ENCODE peak calls at places on chromosomes 4 and X, in ten cellular contexts. U is NB4; S is aorta; F is H54; M is stimulated activated CD4-positive, alpha-beta T cell treated with anti-CD3 and anti-CD28 coated beads, Interleukin-2, amount 100 ng/mL, for 48 hours; K is NCI-H460; O is thoracic aorta; P is IMR-90; J is NT2/D1; X is HepG2. H is an unnamed sample.
A peak's percentile ranks its signal among the peaks of the same experiment; 100 is the strongest.

GRCh38 chrX:69027181-69028005 is 137.9 kb downstream of the PJA1 start:
- DNase-seq in U (no peak), S (no peak), F (no peak), M (no peak), K (no peak), O (no peak), P (peak; percentile 93), J (no peak), X (no peak), H (peak; percentile 38)

GRCh38 chr4:64807821-64808220 is 398.6 kb upstream of the TECRL start:
- DNase-seq in U (no peak), S (no peak), F (no peak), M (no peak), K (no peak), O (no peak), P (no peak), J (no peak), X (no peak), H (no peak)

GRCh38 chrX:118644378-118644777 is 83.0 kb upstream of the IL13RA1 start:
- DNase-seq in U (peak; percentile 55), S (no peak), F (peak; percentile 2), M (no peak), K (peak; percentile 41), O (no peak), P (peak; percentile 68), J (no peak), X (peak; percentile 54), H (no peak)

GRCh38 chr4:57501715-57502114 is 391.5 kb upstream of the IGFBP7 start:
- DNase-seq in U (no peak), S (no peak), F (peak; percentile 17), M (no peak), K (peak; percentile 7), O (no peak), P (peak; percentile 6), J (no peak), X (no peak), H (no peak)

GRCh38 chrX:47958943-47959342 is 44.8 kb downstream of the ZNF182 start:
- DNase-seq in U (peak; percentile 34), S (no peak), F (no peak), M (no peak), K (no peak), O (no peak), P (no peak), J (peak; percentile 8), X (peak; percentile 21), H (no peak)

GRCh38 chrX:153935326-153935851 is 552 bp upstream of the NAA10 start:
- DNase-seq in U (no peak), S (no peak), F (no peak), M (no peak), K (no peak), O (no peak), P (no peak), J (no peak), X (no peak), H (no peak)

GRCh38 chr4:120509719-120510118 is 412.8 kb downstream of the PRDM5 start:
- DNase-seq in U (no peak), S (no peak), F (no peak), M (no peak), K (no peak), O (no peak), P (no peak), J (no peak), X (no peak), H (no peak)

GRCh38 chrX:12770440-12770839 is 20.8 kb upstream of the PRPS2 start:
- DNase-seq in U (peak; percentile 35), S (no peak), F (no peak), M (no peak), K (peak; percentile 15), O (no peak), P (peak; percentile 30), J (no peak), X (no peak), H (no peak)

GRCh38 chr4:2587215-2587823 is 50.9 kb downstream of the FAM193A start:
- DNase-seq in U (no peak), S (no peak), F (no peak), M (no peak), K (no peak), O (no peak), P (peak; percentile 32), J (no peak), X (no peak), H (no peak)

GRCh38 chr4:107182347-107182746 is 146.2 kb upstream of the DKK2 start:
- DNase-seq in U (no peak), S (no peak), F (no peak), M (no peak), K (no peak), O (no peak), P (no peak), J (no peak), X (no peak), H (no peak)

GRCh38 chr4:38411092-38411491 is 252.9 kb upstream of the KLF3 start:
- DNase-seq in U (no peak), S (no peak), F (no peak), M (peak; percentile 7), K (no peak), O (no peak), P (no peak), J (no peak), X (no peak), H (no peak)

GRCh38 chr4:9996319-9997110 is 24.8 kb downstream of the SLC2A9 start:
- DNase-seq in U (no peak), S (no peak), F (no peak), M (no peak), K (no peak), O (no peak), P (peak; percentile 45), J (no peak), X (no peak), H (no peak)

GRCh38 chrX:113699939-113700338 is 859.3 kb upstream of the AMOT start:
- DNase-seq in U (no peak), S (no peak), F (no peak), M (no peak), K (no peak), O (no peak), P (no peak), J (no peak), X (no peak), H (no peak)

GRCh38 chr4:132297346-132297745 is 851.7 kb upstream of the PCDH10 start:
- DNase-seq in U (no peak), S (no peak), F (no peak), M (no peak), K (no peak), O (no peak), P (peak; percentile 1), J (no peak), X (no peak), H (no peak)

GRCh38 chr4:55175779-55176231 is 50.4 kb upstream of the KDR start:
- DNase-seq in U (no peak), S (no peak), F (peak; percentile 15), M (no peak), K (no peak), O (no peak), P (peak; percentile 72), J (no peak), X (no peak), H (peak; percentile 95)

H was measured in SJSA1.